ENCODE peak calls at places on chromosomes 11 and 22, in five cellular contexts. N is stomach, T is left ventricle myocardium inferior, S is MM.1S, Z is right lobe of liver. V is an unnamed sample. For H3K4me1, the result is how much of the 10 kb centered on the place peaks cover.

GRCh38 chr22:39416319-39416718 is 16.7 kb downstream of the TAB1 start:
- DNase-seq in N (no peak), T (no peak), S (no peak), Z (no peak), V (peak)

GRCh38 chr11:118929496-118930151 is 3.9 kb upstream of the BCL9L start:
- DNase-seq in N (peak), T (peak), S (peak), Z (peak), V (peak)

GRCh38 chr22:42856865-42857704 is at the start of gene ARFGAP3:
- DNase-seq in N (peak), T (peak), S (peak), Z (peak), V (peak)

GRCh38 chr22:20106849-20107237 is 9.1 kb upstream of the RANBP1 start:
- DNase-seq in N (no peak), T (peak), S (no peak), Z (no peak), V (peak)

GRCh38 chr22:35624547-35624946 is 7.4 kb upstream of the MB start:
- DNase-seq in N (no peak), T (no peak), S (no peak), Z (no peak), V (no peak)

GRCh38 chr11:131302831-131303230 is 67.6 kb upstream of the NTM start:
- DNase-seq in N (no peak), T (no peak), S (no peak), Z (no peak), V (no peak)

GRCh38 chr11:111440416-111441205 is 61.5 kb upstream of the POU2AF1 start:
- DNase-seq in N (no peak), T (no peak), S (no peak), Z (no peak), V (no peak)

GRCh38 chr11:17991799-17992433 is 20.9 kb downstream of the SERGEF start:
- DNase-seq in N (peak), T (no peak), S (peak), Z (no peak), V (no peak)

GRCh38 chr22:17581056-17581455 is 17.8 kb downstream of the SLC25A18 start:
- DNase-seq in N (no peak), T (no peak), S (no peak), Z (no peak), V (no peak)

GRCh38 chr11:122984186-122985011 is 2.8 kb upstream of the BSX start:
- DNase-seq in N (no peak), T (no peak), S (no peak), Z (no peak), V (no peak)

GRCh38 chr11:16780146-16780545 is 41.7 kb downstream of the C11orf58 start:
- DNase-seq in N (no peak), T (no peak), S (no peak), Z (no peak), V (peak)

GRCh38 chr22:50641696-50642607 is 14.0 kb upstream of the ARSA start:
- DNase-seq in N (no peak), T (no peak), S (no peak), Z (peak), V (no peak)

GRCh38 chr11:129143335-129143734 is 48.8 kb downstream of the ARHGAP32 start:
- DNase-seq in N (peak), T (peak), S (no peak), Z (no peak), V (no peak)

GRCh38 chr22:20530368-20531153 is 23.2 kb downstream of the MED15 start:
- DNase-seq in N (no peak), T (no peak), S (no peak), Z (no peak), V (no peak)

GRCh38 chr22:31728857-31729256 is 21.1 kb downstream of the PRR14L start:
- DNase-seq in N (no peak), T (no peak), S (no peak), Z (no peak), V (no peak)

GRCh38 chr22:45338795-45339194 is 29.1 kb downstream of the FAM118A start:
- DNase-seq in N (no peak), T (no peak), S (no peak), Z (no peak), V (no peak)

GRCh38 chr22:46737105-46737975 is 712 bp downstream of the CERK start:
- DNase-seq in N (no peak), T (peak), S (peak), Z (no peak), V (peak)

GRCh38 chr22:46737976-46738641 is at the start of gene CERK:
- DNase-seq in N (peak), T (peak), S (peak), Z (peak), V (peak)

GRCh38 chr22:46734830-46735453 is 3.1 kb downstream of the CERK start:
- DNase-seq in N (peak), T (no peak), S (no peak), Z (no peak), V (peak)

GRCh38 chr22:46735747-46736608 is 2.1 kb downstream of the CERK start:
- DNase-seq in N (no peak), T (no peak), S (no peak), Z (no peak), V (no peak)

GRCh38 chr22:46736705-46737104 is 1.3 kb downstream of the CERK start:
- DNase-seq in N (no peak), T (no peak), S (no peak), Z (no peak), V (no peak)
- H3K4me1 ChIP-seq in N (half or more), T (half or more), S (under half), Z (half or more), V (under half)

GRCh38 chr11:133576351-133576750 is 44.0 kb upstream of the OPCML start:
- DNase-seq in N (no peak), T (no peak), S (no peak), Z (no peak), V (no peak)
- TF ChIP-seq CTCF in N (no peak), T (no peak), S (no peak), Z (no peak), V (no peak)

DNA sequence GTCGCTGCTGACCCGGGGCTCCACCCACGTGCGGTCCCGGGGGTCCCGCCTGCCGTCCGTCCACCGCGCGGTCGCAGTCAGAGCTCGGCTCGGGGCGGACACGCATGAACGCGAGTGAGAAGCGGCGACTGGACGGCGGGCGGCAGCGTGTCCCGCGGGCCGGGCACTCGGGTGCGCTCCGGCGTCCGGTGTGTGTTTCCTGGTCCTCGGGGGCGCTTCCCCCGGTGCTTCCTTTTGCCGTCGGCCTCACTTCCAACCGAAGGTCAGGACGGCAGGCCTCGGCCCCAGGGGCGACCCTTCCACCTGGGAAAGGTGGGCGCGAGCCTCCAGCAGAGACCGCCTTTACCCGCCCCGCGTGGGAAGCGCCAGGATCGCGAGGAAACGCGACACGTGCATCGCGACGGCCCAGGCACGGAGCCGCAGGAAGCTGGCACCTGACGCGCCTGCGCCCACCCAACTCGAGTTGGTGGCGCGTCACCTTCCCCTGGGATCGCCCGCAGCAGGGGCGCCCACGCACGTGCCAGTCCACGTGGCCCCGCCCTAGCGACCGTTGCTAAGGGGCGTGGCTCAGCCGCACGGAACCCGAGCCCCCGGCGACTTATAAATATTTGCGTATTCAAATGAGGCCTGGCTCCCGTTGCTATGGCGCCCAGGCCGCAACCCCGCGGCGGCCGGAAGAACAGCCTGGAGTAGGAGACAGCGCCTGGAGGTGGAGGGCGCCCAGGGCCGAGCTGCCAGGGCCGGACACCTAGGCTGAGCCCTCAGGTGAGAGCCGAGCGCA is at the start of gene LRRC56:
- DNase-seq in N (peak), T (peak), S (peak), Z (peak), V (peak)
- H3K4me1 ChIP-seq in N (under half), T (half or more), S (under half), Z (under half), V (under half)

GRCh38 chr11:27506200-27507182 is at the start of gene LIN7C:
- DNase-seq in N (peak), T (peak), S (peak), Z (peak), V (peak)
- TF ChIP-seq CTCF in N (no peak), T (peak), S (peak), Z (peak), V (no peak)

DNA sequence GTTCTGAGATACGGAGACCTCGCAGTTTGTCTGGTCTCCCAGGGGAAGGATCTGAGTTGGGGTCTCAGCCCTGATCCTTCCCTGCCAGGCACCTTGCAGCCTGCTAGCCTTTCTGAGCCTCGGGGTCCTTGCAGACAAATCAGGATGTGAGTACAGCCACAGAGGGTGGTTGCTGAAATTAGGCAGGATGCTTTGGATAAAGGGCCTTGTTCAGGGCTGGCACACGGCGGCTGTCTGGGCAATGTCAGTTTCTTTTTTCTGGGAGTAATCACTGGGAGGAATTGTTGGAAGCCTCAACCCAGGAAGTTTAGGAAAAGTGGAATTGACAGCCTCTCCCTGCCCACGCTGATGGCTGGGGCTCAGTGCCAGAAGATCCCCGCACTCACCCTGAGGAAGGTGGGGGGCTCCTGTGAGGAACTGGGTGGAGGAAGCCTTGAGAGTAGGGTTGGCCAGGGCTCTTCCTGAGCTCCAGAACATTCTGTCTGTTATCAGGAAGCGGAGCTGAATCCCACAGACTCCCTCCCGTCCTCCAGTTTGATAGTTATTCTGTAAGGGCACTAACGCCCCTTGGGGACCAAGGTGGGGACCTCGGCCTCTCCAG is 37.4 kb downstream of the CD82 start:
- DNase-seq in N (no peak), T (no peak), S (no peak), Z (no peak), V (no peak)
- H3K4me1 ChIP-seq in N (under half), T (half or more), S (under half), Z (under half), V (half or more)

DNA sequence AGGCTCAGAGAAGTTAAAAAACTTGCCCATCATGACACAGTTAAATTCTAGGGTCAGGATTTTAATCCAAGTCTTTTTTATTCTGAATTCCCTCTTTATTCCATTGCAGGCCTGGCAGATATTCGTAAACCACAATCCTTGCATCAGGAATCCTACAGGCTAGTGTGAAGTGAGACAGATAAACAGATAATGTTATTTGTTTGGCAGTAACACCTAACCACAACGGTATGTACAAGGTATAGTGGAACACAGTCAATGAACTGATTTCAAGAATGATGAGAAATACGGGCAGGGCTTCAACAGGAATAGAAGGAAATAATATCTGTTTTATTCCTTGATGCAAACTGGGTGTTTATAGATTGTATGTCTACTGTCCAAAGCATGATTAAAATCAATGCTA is 32.0 kb upstream of the NARS2 start:
- DNase-seq in N (no peak), T (no peak), S (no peak), Z (no peak), V (no peak)
- TF ChIP-seq CTCF in N (no peak), T (no peak), S (no peak), Z (no peak), V (no peak)

DNA sequence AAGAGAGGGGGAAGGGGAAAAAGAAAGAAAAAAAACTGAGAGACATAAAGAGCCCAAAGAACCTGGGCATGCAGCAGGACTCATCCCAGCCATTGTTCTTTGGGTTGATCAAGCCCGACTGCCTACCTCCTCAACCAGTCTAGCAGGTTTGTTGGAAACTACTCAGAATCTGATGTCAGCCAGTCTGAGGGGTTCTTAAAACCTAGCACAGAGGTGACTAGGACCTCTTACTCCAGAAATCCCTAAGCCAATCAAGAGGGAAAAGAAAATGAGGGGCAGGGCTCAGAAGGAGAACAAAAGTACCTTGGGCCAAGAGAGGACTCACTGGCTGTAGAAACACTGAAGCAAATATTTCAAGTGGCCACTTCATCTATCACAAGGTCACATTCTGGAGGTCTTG is 228.0 kb downstream of the AASDHPPT start:
- DNase-seq in N (no peak), T (no peak), S (no peak), Z (no peak), V (no peak)
- H3K4me1 ChIP-seq in N (under half), T (under half), S (under half), Z (under half), V (under half)

DNA sequence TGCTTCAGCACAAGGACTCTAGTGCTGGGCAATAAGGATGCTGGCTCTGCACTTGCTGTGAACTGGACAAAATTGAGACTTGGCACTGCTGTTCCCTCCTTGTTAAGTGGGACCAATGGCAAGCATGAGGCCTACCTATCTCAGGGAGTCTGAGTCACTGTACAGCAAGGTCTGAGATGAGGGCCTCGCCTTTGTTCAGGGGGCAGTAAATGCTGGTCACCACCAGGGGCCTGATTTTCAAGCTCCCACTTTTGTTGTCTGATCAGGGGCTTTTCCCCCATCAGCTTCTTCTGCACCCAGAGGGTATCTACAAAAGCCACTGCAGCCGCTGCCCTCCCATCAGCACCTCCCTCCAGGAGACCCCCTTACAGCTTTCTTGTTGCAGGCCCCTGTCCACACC is 22.8 kb downstream of the DHCR7 start:
- DNase-seq in N (no peak), T (no peak), S (no peak), Z (no peak), V (no peak)
- TF ChIP-seq CTCF in N (no peak), T (no peak), S (no peak), Z (no peak), V (no peak)

DNA sequence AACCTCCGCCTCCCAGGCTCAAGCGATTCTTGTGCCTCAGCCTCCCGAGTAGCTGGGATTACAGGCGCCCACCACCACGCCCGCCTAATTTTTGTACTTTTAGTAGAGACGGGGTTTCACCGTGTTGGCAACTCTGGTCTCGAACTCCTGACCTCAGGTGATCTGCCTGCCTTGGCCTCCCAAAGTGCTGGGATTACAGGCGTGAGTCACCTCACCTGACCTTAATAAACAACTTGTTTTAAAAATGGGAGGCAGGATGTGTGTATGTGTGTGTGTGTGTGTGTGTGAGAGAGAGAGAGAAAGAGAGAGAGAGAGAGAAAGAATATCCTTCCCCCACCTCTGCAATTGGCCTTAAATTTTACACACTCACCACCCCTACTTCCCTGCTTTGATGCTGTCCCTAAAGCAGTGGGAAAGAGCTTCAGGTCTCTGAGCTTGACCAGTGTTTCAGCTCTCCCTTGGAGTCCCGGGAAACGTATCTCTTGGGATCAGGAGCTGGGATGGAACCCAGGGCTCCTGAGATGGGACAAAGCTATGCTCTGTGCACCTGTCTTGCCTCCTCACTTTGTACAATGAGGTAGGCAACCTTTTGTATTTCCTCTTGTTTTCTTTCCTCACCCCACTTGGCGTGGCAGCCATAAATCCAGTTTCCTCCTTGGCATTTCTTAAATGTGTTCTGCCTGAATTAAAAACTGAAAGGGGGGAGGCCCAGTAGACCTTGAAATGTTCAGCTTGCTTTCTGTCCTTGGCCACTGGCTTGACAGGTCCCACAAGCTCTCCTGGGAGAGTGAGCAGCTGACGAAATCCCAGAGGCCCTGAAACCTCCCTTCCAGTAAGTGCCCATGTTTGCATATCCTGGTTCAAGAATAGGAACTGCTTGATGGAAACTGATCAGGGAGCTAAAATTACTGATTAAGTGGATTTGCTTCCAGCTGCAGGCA is 17.8 kb upstream of the XBP1 start:
- DNase-seq in N (peak), T (no peak), S (peak), Z (peak), V (peak)
- H3K4me1 ChIP-seq in N (half or more), T (under half), S (half or more), Z (half or more), V (under half)